ENCODE peak calls at places on chromosomes 3 and 15, in nine cellular contexts. One of them, this sample, is unnamed.

GRCh38 chr15:91776104-91776503 is 77.4 kb upstream of the SLCO3A1 start:
- DNase-seq in fibroblast of the aortic adventitia: no peak
- DNase-seq in mucosa of descending colon: no peak
- DNase-seq in dorsolateral prefrontal cortex: no peak
- DNase-seq in PC-3: no peak
- DNase-seq in astrocyte of the cerebellum: no peak
- DNase-seq in adrenal gland: no peak
- DNase-seq in endothelial cell of umbilical vein: no peak
- DNase-seq in GM10248: no peak
- DNase-seq in this sample: no peak

GRCh38 chr3:61560452-61561373 is 658 bp upstream of the PTPRG start:
- DNase-seq in fibroblast of the aortic adventitia: peak; percentile 87
- DNase-seq in adrenal gland: peak; percentile 91
- DNase-seq in dorsolateral prefrontal cortex: peak; percentile 40
- DNase-seq in mucosa of descending colon: peak; percentile 87
- DNase-seq in astrocyte of the cerebellum: peak; percentile 63
- DNase-seq in PC-3: no peak
- DNase-seq in GM10248: peak; percentile 53
- DNase-seq in endothelial cell of umbilical vein: peak; percentile 78
- DNase-seq in this sample: no peak

GRCh38 chr3:193029800-193030199 is 112.1 kb upstream of the MB21D2 start:
- DNase-seq in mucosa of descending colon: no peak
- DNase-seq in astrocyte of the cerebellum: peak; percentile 3
- DNase-seq in dorsolateral prefrontal cortex: no peak
- DNase-seq in endothelial cell of umbilical vein: no peak
- DNase-seq in fibroblast of the aortic adventitia: no peak
- DNase-seq in adrenal gland: no peak
- DNase-seq in GM10248: no peak
- DNase-seq in PC-3: peak; percentile 15
- DNase-seq in this sample: no peak

GRCh38 chr15:52180851-52181450 is 10.2 kb downstream of the GNB5 start:
- DNase-seq in endothelial cell of umbilical vein: no peak
- DNase-seq in GM10248: no peak
- DNase-seq in PC-3: no peak
- DNase-seq in dorsolateral prefrontal cortex: no peak
- DNase-seq in astrocyte of the cerebellum: no peak
- DNase-seq in mucosa of descending colon: no peak
- DNase-seq in adrenal gland: no peak
- DNase-seq in fibroblast of the aortic adventitia: no peak
- DNase-seq in this sample: no peak

GRCh38 chr3:163561151-163561550 is 1517.1 kb downstream of the SI start:
- DNase-seq in astrocyte of the cerebellum: no peak
- DNase-seq in dorsolateral prefrontal cortex: no peak
- DNase-seq in mucosa of descending colon: no peak
- DNase-seq in PC-3: no peak
- DNase-seq in GM10248: no peak
- DNase-seq in endothelial cell of umbilical vein: no peak
- DNase-seq in adrenal gland: no peak
- DNase-seq in fibroblast of the aortic adventitia: no peak
- DNase-seq in this sample: no peak

GRCh38 chr3:69090021-69090420 is 5.3 kb downstream of the ARL6IP5 start:
- DNase-seq in mucosa of descending colon: no peak
- DNase-seq in GM10248: no peak
- DNase-seq in astrocyte of the cerebellum: peak; percentile 54
- DNase-seq in PC-3: peak; percentile 54
- DNase-seq in endothelial cell of umbilical vein: peak; percentile 86
- DNase-seq in adrenal gland: no peak
- DNase-seq in dorsolateral prefrontal cortex: no peak
- DNase-seq in fibroblast of the aortic adventitia: peak; percentile 77
- DNase-seq in this sample: no peak

GRCh38 chr3:140342668-140343067 is 335.2 kb upstream of the TRIM42 start:
- DNase-seq in endothelial cell of umbilical vein: no peak
- DNase-seq in GM10248: no peak
- DNase-seq in fibroblast of the aortic adventitia: no peak
- DNase-seq in adrenal gland: no peak
- DNase-seq in PC-3: no peak
- DNase-seq in mucosa of descending colon: no peak
- DNase-seq in astrocyte of the cerebellum: no peak
- DNase-seq in dorsolateral prefrontal cortex: no peak
- DNase-seq in this sample: no peak

GRCh38 chr3:72571052-72571451 is 277.2 kb downstream of the SHQ1 start:
- DNase-seq in astrocyte of the cerebellum: no peak
- DNase-seq in adrenal gland: no peak
- DNase-seq in PC-3: no peak
- DNase-seq in mucosa of descending colon: no peak
- DNase-seq in fibroblast of the aortic adventitia: no peak
- DNase-seq in dorsolateral prefrontal cortex: no peak
- DNase-seq in endothelial cell of umbilical vein: no peak
- DNase-seq in GM10248: no peak
- DNase-seq in this sample: no peak

GRCh38 chr3:52046186-52046913 is 10.0 kb downstream of the DUSP7 start:
- DNase-seq in GM10248: no peak
- DNase-seq in endothelial cell of umbilical vein: peak; percentile 96
- DNase-seq in adrenal gland: peak; percentile 79
- DNase-seq in PC-3: peak; percentile 98
- DNase-seq in mucosa of descending colon: no peak
- DNase-seq in astrocyte of the cerebellum: peak; percentile 60
- DNase-seq in dorsolateral prefrontal cortex: peak; percentile 67
- DNase-seq in fibroblast of the aortic adventitia: peak; percentile 93
- DNase-seq in this sample: no peak

GRCh38 chr3:87247086-87247781 is 20.1 kb downstream of the CHMP2B start:
- DNase-seq in astrocyte of the cerebellum: no peak
- DNase-seq in dorsolateral prefrontal cortex: no peak
- DNase-seq in GM10248: no peak
- DNase-seq in adrenal gland: no peak
- DNase-seq in mucosa of descending colon: no peak
- DNase-seq in fibroblast of the aortic adventitia: no peak
- DNase-seq in endothelial cell of umbilical vein: no peak
- DNase-seq in PC-3: peak; percentile 22
- DNase-seq in this sample: no peak

GRCh38 chr3:98746882-98747281 is 16.3 kb upstream of the ST3GAL6 start:
- DNase-seq in adrenal gland: no peak
- DNase-seq in PC-3: no peak
- DNase-seq in mucosa of descending colon: no peak
- DNase-seq in GM10248: no peak
- DNase-seq in fibroblast of the aortic adventitia: no peak
- DNase-seq in astrocyte of the cerebellum: no peak
- DNase-seq in endothelial cell of umbilical vein: peak; percentile 86
- DNase-seq in dorsolateral prefrontal cortex: no peak
- DNase-seq in this sample: no peak

GRCh38 chr15:86865920-86866319 is 786.2 kb downstream of the AGBL1 start:
- DNase-seq in astrocyte of the cerebellum: no peak
- DNase-seq in PC-3: peak; percentile 60
- DNase-seq in mucosa of descending colon: no peak
- DNase-seq in dorsolateral prefrontal cortex: no peak
- DNase-seq in fibroblast of the aortic adventitia: no peak
- DNase-seq in GM10248: no peak
- DNase-seq in endothelial cell of umbilical vein: no peak
- DNase-seq in adrenal gland: no peak
- DNase-seq in this sample: no peak

GRCh38 chr3:24683090-24683489 is 188.4 kb upstream of the THRB start:
- DNase-seq in mucosa of descending colon: no peak
- DNase-seq in fibroblast of the aortic adventitia: peak; percentile 27
- DNase-seq in endothelial cell of umbilical vein: no peak
- DNase-seq in astrocyte of the cerebellum: no peak
- DNase-seq in adrenal gland: no peak
- DNase-seq in PC-3: no peak
- DNase-seq in GM10248: no peak
- DNase-seq in dorsolateral prefrontal cortex: no peak
- DNase-seq in this sample: no peak

GRCh38 chr3:45826321-45826720 is 15.6 kb downstream of the LZTFL1 start:
- DNase-seq in PC-3: no peak
- DNase-seq in GM10248: no peak
- DNase-seq in astrocyte of the cerebellum: no peak
- DNase-seq in mucosa of descending colon: no peak
- DNase-seq in endothelial cell of umbilical vein: no peak
- DNase-seq in adrenal gland: no peak
- DNase-seq in dorsolateral prefrontal cortex: no peak
- DNase-seq in fibroblast of the aortic adventitia: no peak
- DNase-seq in this sample: no peak

GRCh38 chr3:40891186-40891585 is 308.1 kb upstream of the CTNNB1 start:
- DNase-seq in astrocyte of the cerebellum: no peak
- DNase-seq in GM10248: no peak
- DNase-seq in endothelial cell of umbilical vein: no peak
- DNase-seq in PC-3: no peak
- DNase-seq in adrenal gland: no peak
- DNase-seq in dorsolateral prefrontal cortex: no peak
- DNase-seq in fibroblast of the aortic adventitia: no peak
- DNase-seq in mucosa of descending colon: no peak
- DNase-seq in this sample: no peak

GRCh38 chr3:174331095-174331802 is 527.9 kb upstream of the NAALADL2 start:
- DNase-seq in PC-3: no peak
- DNase-seq in endothelial cell of umbilical vein: no peak
- DNase-seq in fibroblast of the aortic adventitia: no peak
- DNase-seq in astrocyte of the cerebellum: no peak
- DNase-seq in dorsolateral prefrontal cortex: no peak
- DNase-seq in mucosa of descending colon: no peak
- DNase-seq in GM10248: no peak
- DNase-seq in adrenal gland: no peak
- DNase-seq in this sample: no peak

GRCh38 chr15:65133550-65134200 is at the start of gene PDCD7:
- DNase-seq in fibroblast of the aortic adventitia: peak; percentile 91
- DNase-seq in GM10248: peak; percentile 95
- DNase-seq in PC-3: peak; percentile 85
- DNase-seq in endothelial cell of umbilical vein: peak; percentile 89
- DNase-seq in adrenal gland: peak; percentile 91
- DNase-seq in dorsolateral prefrontal cortex: peak; percentile 92
- DNase-seq in astrocyte of the cerebellum: peak; percentile 79
- DNase-seq in mucosa of descending colon: peak; percentile 85
- DNase-seq in this sample: peak; percentile 94

GRCh38 chr3:52399593-52399992 is 45.3 kb downstream of the SEMA3G start:
- DNase-seq in astrocyte of the cerebellum: no peak
- DNase-seq in dorsolateral prefrontal cortex: no peak
- DNase-seq in endothelial cell of umbilical vein: no peak
- DNase-seq in adrenal gland: no peak
- DNase-seq in PC-3: no peak
- DNase-seq in fibroblast of the aortic adventitia: no peak
- DNase-seq in mucosa of descending colon: peak; percentile 46
- DNase-seq in GM10248: no peak
- DNase-seq in this sample: no peak

GRCh38 chr3:133964547-133964946 is 65.2 kb downstream of the SLCO2A1 start:
- DNase-seq in PC-3: peak; percentile 32
- DNase-seq in dorsolateral prefrontal cortex: no peak
- DNase-seq in endothelial cell of umbilical vein: no peak
- DNase-seq in astrocyte of the cerebellum: no peak
- DNase-seq in fibroblast of the aortic adventitia: no peak
- DNase-seq in GM10248: no peak
- DNase-seq in adrenal gland: no peak
- DNase-seq in mucosa of descending colon: no peak
- DNase-seq in this sample: no peak
- TF ChIP-seq CTCF in PC-3: peak; percentile 49
- TF ChIP-seq CTCF in dorsolateral prefrontal cortex: no peak
- TF ChIP-seq CTCF in endothelial cell of umbilical vein: peak; percentile 27
- TF ChIP-seq CTCF in astrocyte of the cerebellum: no peak
- TF ChIP-seq CTCF in fibroblast of the aortic adventitia: no peak
- TF ChIP-seq CTCF in GM10248: no peak
- TF ChIP-seq CTCF in adrenal gland: no peak
- TF ChIP-seq CTCF in mucosa of descending colon: no peak
- TF ChIP-seq CTCF in this sample: peak; percentile 7

GRCh38 chr3:41893977-41894376 is 67.9 kb downstream of the ULK4 start:
- DNase-seq in astrocyte of the cerebellum: peak; percentile 51
- DNase-seq in adrenal gland: peak; percentile 18
- DNase-seq in dorsolateral prefrontal cortex: no peak
- DNase-seq in mucosa of descending colon: no peak
- DNase-seq in PC-3: peak; percentile 71
- DNase-seq in fibroblast of the aortic adventitia: peak; percentile 83
- DNase-seq in endothelial cell of umbilical vein: peak; percentile 75
- DNase-seq in GM10248: peak; percentile 23
- DNase-seq in this sample: no peak
- TF ChIP-seq CTCF in astrocyte of the cerebellum: peak; percentile 21
- TF ChIP-seq CTCF in adrenal gland: peak; percentile 61
- TF ChIP-seq CTCF in dorsolateral prefrontal cortex: peak; percentile 57
- TF ChIP-seq CTCF in mucosa of descending colon: no peak
- TF ChIP-seq CTCF in PC-3: peak; percentile 77
- TF ChIP-seq CTCF in fibroblast of the aortic adventitia: peak; percentile 25
- TF ChIP-seq CTCF in endothelial cell of umbilical vein: peak; percentile 22
- TF ChIP-seq CTCF in GM10248: peak; percentile 28
- TF ChIP-seq CTCF in this sample: peak; percentile 66

GRCh38 chr15:41895957-41896356 is 2.1 kb upstream of the SPTBN5 start:
- DNase-seq in PC-3: no peak
- DNase-seq in adrenal gland: no peak
- DNase-seq in GM10248: no peak
- DNase-seq in mucosa of descending colon: no peak
- DNase-seq in endothelial cell of umbilical vein: no peak
- DNase-seq in dorsolateral prefrontal cortex: no peak
- DNase-seq in astrocyte of the cerebellum: no peak
- DNase-seq in fibroblast of the aortic adventitia: no peak
- DNase-seq in this sample: no peak

GRCh38 chr15:41893422-41894250 is at the start of gene SPTBN5:
- DNase-seq in GM10248: no peak
- DNase-seq in fibroblast of the aortic adventitia: no peak
- DNase-seq in adrenal gland: no peak
- DNase-seq in endothelial cell of umbilical vein: no peak
- DNase-seq in astrocyte of the cerebellum: no peak
- DNase-seq in mucosa of descending colon: no peak
- DNase-seq in PC-3: no peak
- DNase-seq in dorsolateral prefrontal cortex: no peak
- DNase-seq in this sample: no peak

GRCh38 chr15:41894251-41894790 is 468 bp upstream of the SPTBN5 start:
- DNase-seq in PC-3: no peak
- DNase-seq in endothelial cell of umbilical vein: no peak
- DNase-seq in GM10248: no peak
- DNase-seq in fibroblast of the aortic adventitia: no peak
- DNase-seq in dorsolateral prefrontal cortex: no peak
- DNase-seq in astrocyte of the cerebellum: no peak
- DNase-seq in mucosa of descending colon: no peak
- DNase-seq in adrenal gland: no peak
- DNase-seq in this sample: no peak

GRCh38 chr15:41895491-41895890 is 1.6 kb upstream of the SPTBN5 start:
- DNase-seq in fibroblast of the aortic adventitia: no peak
- DNase-seq in mucosa of descending colon: no peak
- DNase-seq in adrenal gland: no peak
- DNase-seq in PC-3: no peak
- DNase-seq in endothelial cell of umbilical vein: no peak
- DNase-seq in dorsolateral prefrontal cortex: no peak
- DNase-seq in astrocyte of the cerebellum: no peak
- DNase-seq in GM10248: no peak
- DNase-seq in this sample: no peak

GRCh38 chr15:41894791-41895463 is 1.1 kb upstream of the SPTBN5 start:
- DNase-seq in PC-3: peak; percentile 82
- DNase-seq in dorsolateral prefrontal cortex: no peak
- DNase-seq in fibroblast of the aortic adventitia: peak; percentile 72
- DNase-seq in adrenal gland: peak; percentile 89
- DNase-seq in endothelial cell of umbilical vein: peak; percentile 80
- DNase-seq in GM10248: peak; percentile 91
- DNase-seq in astrocyte of the cerebellum: peak; percentile 20
- DNase-seq in mucosa of descending colon: peak; percentile 68
- DNase-seq in this sample: no peak
- TF ChIP-seq CTCF in PC-3: peak; percentile 54
- TF ChIP-seq CTCF in dorsolateral prefrontal cortex: no peak
- TF ChIP-seq CTCF in fibroblast of the aortic adventitia: peak; percentile 17
- TF ChIP-seq CTCF in adrenal gland: no peak
- TF ChIP-seq CTCF in endothelial cell of umbilical vein: no peak
- TF ChIP-seq CTCF in GM10248: peak; percentile 30
- TF ChIP-seq CTCF in astrocyte of the cerebellum: no peak
- TF ChIP-seq CTCF in mucosa of descending colon: no peak
- TF ChIP-seq CTCF in this sample: no peak

DNA sequence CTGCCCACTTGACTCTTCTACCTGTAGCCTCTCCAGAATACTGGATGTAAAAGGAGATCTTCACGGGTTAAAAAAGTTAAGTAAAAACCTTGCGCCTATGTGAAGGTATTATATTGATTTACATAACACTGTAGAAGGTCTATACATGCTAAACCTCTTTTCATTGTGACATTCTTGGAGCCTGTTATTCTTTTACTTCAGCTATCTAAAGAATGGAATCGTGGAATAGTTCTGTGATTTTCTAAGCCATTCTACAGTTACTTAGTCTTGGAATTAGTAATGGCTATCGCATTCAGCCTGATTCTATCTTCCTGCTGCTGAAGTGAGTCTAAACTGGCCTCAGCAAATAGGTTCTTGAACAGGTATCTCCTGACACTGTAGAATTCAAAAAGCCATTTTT is 430.0 kb upstream of the DPH6 start:
- DNase-seq in adrenal gland: no peak
- DNase-seq in endothelial cell of umbilical vein: no peak
- DNase-seq in mucosa of descending colon: no peak
- DNase-seq in fibroblast of the aortic adventitia: no peak
- DNase-seq in astrocyte of the cerebellum: no peak
- DNase-seq in GM10248: no peak
- DNase-seq in dorsolateral prefrontal cortex: no peak
- DNase-seq in PC-3: no peak
- DNase-seq in this sample: no peak
- TF ChIP-seq CTCF in adrenal gland: no peak
- TF ChIP-seq CTCF in endothelial cell of umbilical vein: no peak
- TF ChIP-seq CTCF in mucosa of descending colon: no peak
- TF ChIP-seq CTCF in fibroblast of the aortic adventitia: no peak
- TF ChIP-seq CTCF in astrocyte of the cerebellum: no peak
- TF ChIP-seq CTCF in GM10248: no peak
- TF ChIP-seq CTCF in dorsolateral prefrontal cortex: no peak
- TF ChIP-seq CTCF in PC-3: no peak
- TF ChIP-seq CTCF in this sample: no peak

This sample was measured in D721Med.